ENCODE peak calls at places on chromosomes 4 and X, in nine cellular contexts. A is choroid plexus epithelial cell, U is epithelial cell of proximal tubule, P is WERI-Rb-1, C is AG09309, E is spleen, X is kidney epithelial cell, J is fibroblast of mammary gland, Y is astrocyte of the spinal cord. O is an unnamed sample.

GRCh38 chr4:36363024-36363423 is 81.6 kb downstream of the DTHD1 start:
- DNase-seq in P (no peak), C (no peak), E (no peak), Y (peak), U (no peak), X (no peak), A (peak), J (no peak), O (no peak)

GRCh38 chr4:153318696-153319320 is 25.7 kb upstream of the MND1 start:
- DNase-seq in Y (peak), A (peak), U (no peak), P (peak), C (no peak), X (no peak), J (peak), E (no peak), O (peak)

GRCh38 chr4:186765673-186766546 is 42.3 kb upstream of the FAT1 start:
- DNase-seq in U (no peak), E (no peak), J (no peak), Y (no peak), C (no peak), X (no peak), P (no peak), A (no peak), O (no peak)

GRCh38 chr4:152956650-152957436 is 20.7 kb downstream of the FHDC1 start:
- DNase-seq in J (no peak), U (no peak), C (no peak), P (no peak), Y (peak), E (no peak), A (peak), X (no peak), O (peak)

GRCh38 chrX:32533848-32534247 is 677.5 kb downstream of the DMD start:
- DNase-seq in E (no peak), Y (no peak), C (no peak), X (no peak), P (no peak), A (no peak), J (no peak), U (no peak), O (no peak)

GRCh38 chr4:149279790-149280189 is 535.9 kb downstream of the IQCM start:
- DNase-seq in A (no peak), E (no peak), J (peak), P (no peak), X (no peak), C (no peak), U (no peak), Y (no peak), O (no peak)

GRCh38 chrX:132774312-132774711 is 184.1 kb downstream of the HS6ST2 start:
- DNase-seq in A (peak), P (no peak), C (no peak), X (peak), E (no peak), Y (no peak), J (no peak), U (peak), O (no peak)

GRCh38 chr4:13126976-13127910 is 356.9 kb downstream of the RAB28 start:
- DNase-seq in U (no peak), A (no peak), J (no peak), Y (no peak), P (no peak), E (no peak), C (no peak), X (no peak), O (no peak)

GRCh38 chrX:144732588-144732987 is 514.7 kb upstream of the SPANXN1 start:
- DNase-seq in C (no peak), J (peak), U (no peak), P (no peak), X (no peak), E (no peak), A (no peak), Y (peak), O (no peak)

GRCh38 chr4:101304916-101305315 is 42.4 kb downstream of the PPP3CA start:
- DNase-seq in U (no peak), Y (peak), C (no peak), X (no peak), E (no peak), A (peak), J (no peak), P (no peak), O (peak)

GRCh38 chr4:71081192-71081591 is 87.7 kb downstream of the DCK start:
- DNase-seq in J (no peak), X (no peak), P (no peak), U (no peak), C (no peak), Y (no peak), E (no peak), A (no peak), O (no peak)

GRCh38 chr4:176193898-176194297 is 1.5 kb downstream of the SPATA4 start:
- DNase-seq in P (no peak), C (peak), A (peak), U (no peak), J (peak), E (no peak), Y (peak), X (no peak), O (no peak)

GRCh38 chr4:33649015-33649414 is 2595.3 kb downstream of the ARAP2 start:
- DNase-seq in X (no peak), J (peak), U (no peak), Y (peak), A (peak), C (peak), P (peak), E (no peak), O (peak)

GRCh38 chr4:40840255-40840984 is 90.7 kb downstream of the NSUN7 start:
- DNase-seq in A (no peak), C (no peak), J (no peak), P (no peak), Y (no peak), E (no peak), U (no peak), X (no peak), O (no peak)

GRCh38 chr4:136277741-136278140 is 1254.6 kb downstream of the PCDH18 start:
- DNase-seq in E (no peak), X (no peak), Y (peak), A (no peak), U (no peak), J (no peak), C (no peak), P (no peak), O (no peak)

GRCh38 chr4:156456830-156457229 is 503.2 kb upstream of the CTSO start:
- DNase-seq in Y (no peak), E (no peak), J (no peak), X (no peak), P (no peak), C (no peak), U (no peak), A (no peak), O (no peak)

GRCh38 chr4:41718907-41719306 is 29.6 kb downstream of the PHOX2B start:
- DNase-seq in X (no peak), P (no peak), J (peak), C (no peak), A (peak), U (no peak), Y (peak), E (no peak), O (peak)

DNA sequence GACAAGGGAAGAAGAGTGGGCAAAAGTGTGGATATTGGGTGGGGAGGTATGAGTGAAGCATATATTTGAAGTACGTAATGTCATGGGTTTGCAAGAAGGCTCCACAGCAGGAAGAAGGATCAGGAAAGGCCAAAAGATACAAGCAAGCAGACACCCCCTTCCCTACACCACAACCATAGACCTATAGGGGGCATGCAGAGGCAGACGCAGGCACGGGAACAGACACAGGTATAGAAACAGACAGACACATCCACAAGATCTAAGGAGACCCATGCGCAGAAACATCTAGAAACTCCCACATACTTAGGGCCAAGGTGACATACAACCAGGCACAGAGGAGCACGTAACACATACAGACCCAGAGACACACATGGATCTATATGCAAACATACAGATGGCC is 14.3 kb downstream of the FGD1 start:
- DNase-seq in U (no peak), X (no peak), P (peak), Y (no peak), A (peak), E (no peak), J (peak), C (no peak), O (no peak)
- TF ChIP-seq CTCF in U (no peak), X (peak), P (no peak), Y (peak), A (peak), E (no peak), J (peak), C (no peak), O (no peak)

GRCh38 chrX:69539437-69539836 is 35.3 kb downstream of the NALF2 start:
- DNase-seq in U (no peak), J (no peak), Y (no peak), E (no peak), C (no peak), P (no peak), A (no peak), X (no peak), O (no peak)

GRCh38 chrX:69543572-69543971 is 39.4 kb downstream of the NALF2 start:
- DNase-seq in P (no peak), E (no peak), Y (no peak), X (no peak), J (no peak), U (no peak), C (no peak), A (no peak), O (no peak)

GRCh38 chrX:69535661-69536060 is 31.5 kb downstream of the NALF2 start:
- DNase-seq in E (no peak), C (no peak), A (no peak), J (no peak), X (no peak), Y (no peak), P (no peak), U (no peak), O (no peak)

GRCh38 chrX:69541959-69542358 is 37.8 kb downstream of the NALF2 start:
- DNase-seq in X (no peak), Y (no peak), A (no peak), E (no peak), P (no peak), C (no peak), J (no peak), U (no peak), O (no peak)

GRCh38 chrX:69538321-69538876 is 34.3 kb downstream of the NALF2 start:
- DNase-seq in X (no peak), J (peak), C (no peak), U (no peak), P (peak), E (peak), Y (peak), A (peak), O (peak)
- H3K4me3 ChIP-seq in X (peak), J (peak), C (peak), U (peak), P (peak), E (peak), Y (peak), A (peak), O (peak)

GRCh38 chr4:77045490-77045889 is 30.3 kb downstream of the CCNI start:
- DNase-seq in E (no peak), A (peak), J (peak), P (no peak), X (no peak), Y (peak), C (no peak), U (no peak), O (peak)
- TF ChIP-seq CTCF in E (no peak), A (peak), J (peak), P (no peak), X (peak), Y (peak), C (peak), U (peak), O (peak)

GRCh38 chrX:72002886-72003285 is 92.2 kb downstream of the NHSL2 start:
- DNase-seq in P (no peak), X (no peak), U (no peak), C (no peak), A (no peak), J (peak), Y (peak), E (no peak), O (peak)

GRCh38 chrX:72006461-72006860 is 95.8 kb downstream of the NHSL2 start:
- DNase-seq in Y (no peak), X (no peak), E (no peak), P (no peak), U (no peak), J (no peak), C (no peak), A (no peak), O (no peak)

GRCh38 chrX:72001906-72002305 is 91.3 kb downstream of the NHSL2 start:
- DNase-seq in E (no peak), P (no peak), Y (no peak), A (no peak), J (no peak), C (no peak), U (no peak), X (no peak), O (no peak)

GRCh38 chrX:72005046-72005445 is 94.4 kb downstream of the NHSL2 start:
- DNase-seq in P (no peak), X (no peak), A (no peak), J (peak), E (no peak), C (no peak), Y (no peak), U (no peak), O (no peak)

GRCh38 chrX:72003811-72004750 is 93.4 kb downstream of the NHSL2 start:
- DNase-seq in C (peak), Y (peak), P (peak), X (no peak), A (peak), E (no peak), J (peak), U (no peak), O (peak)
- H3K4me3 ChIP-seq in C (no peak), Y (no peak), P (no peak), X (no peak), A (no peak), E (no peak), J (no peak), U (no peak), O (no peak)

DNA sequence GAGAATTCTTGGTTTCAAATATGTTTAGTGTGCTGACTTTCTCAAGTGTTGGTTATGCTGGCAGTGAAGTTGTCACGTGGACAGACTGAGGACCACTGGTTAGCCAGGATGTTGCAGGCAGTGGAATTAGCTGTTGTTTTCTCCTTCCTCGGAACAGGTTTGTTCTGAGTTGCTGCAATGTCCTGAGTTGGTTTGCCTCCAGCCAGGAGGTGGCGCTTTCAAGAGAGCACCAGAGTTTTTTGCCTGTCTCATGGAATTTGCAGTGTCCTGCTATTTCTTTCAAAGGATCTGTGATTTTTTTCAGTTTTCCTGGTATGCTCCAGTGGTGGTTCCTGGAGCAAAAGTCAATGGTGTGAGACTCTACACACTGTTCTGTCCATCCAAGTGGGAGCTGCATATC is 158.1 kb upstream of the CXorf66 start:
- DNase-seq in E (no peak), P (no peak), J (no peak), C (no peak), U (no peak), X (no peak), Y (peak), A (peak), O (peak)
- TF ChIP-seq CTCF in E (no peak), P (peak), J (no peak), C (no peak), U (peak), X (peak), Y (peak), A (peak), O (peak)

DNA sequence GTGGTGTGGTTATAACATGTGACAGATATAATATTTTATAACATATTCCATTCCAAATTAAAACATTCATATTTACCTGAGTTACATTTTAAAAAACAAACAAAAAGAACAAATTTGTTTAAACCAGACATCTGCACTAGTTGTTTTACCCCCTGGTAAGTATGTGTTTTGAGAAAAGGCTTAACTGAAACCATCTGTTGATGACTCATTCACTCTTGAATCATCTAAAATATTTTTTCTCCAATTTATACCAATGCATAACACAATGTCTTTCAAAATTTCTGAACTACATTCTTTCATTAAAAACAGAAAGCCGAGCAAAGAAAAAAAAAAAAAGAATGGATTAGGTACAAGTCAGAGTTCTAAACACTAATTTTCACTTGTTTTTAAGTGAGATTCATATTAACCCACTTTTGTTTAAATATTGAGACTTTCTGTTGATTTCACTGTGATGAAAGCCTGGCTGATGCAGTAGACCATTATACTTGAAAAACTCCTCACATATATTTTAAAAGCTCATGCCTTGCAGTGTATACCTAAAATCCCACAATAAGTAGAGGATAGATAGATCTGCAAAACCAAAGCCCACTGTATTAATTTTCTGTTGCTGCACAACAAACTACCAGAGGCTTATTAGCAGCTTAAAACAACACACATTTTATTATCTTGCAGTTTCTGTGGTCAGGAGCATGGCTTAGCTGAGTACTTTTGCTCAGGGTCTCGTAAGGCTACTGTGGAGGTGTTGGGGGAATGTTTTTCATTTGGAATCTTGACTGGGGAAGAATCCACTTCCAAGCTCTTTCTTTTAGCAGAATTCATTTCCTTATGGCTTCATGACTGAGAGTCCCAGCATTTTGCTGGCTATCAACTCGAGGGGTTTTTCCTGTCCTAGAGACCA is 221.5 kb downstream of the PCDH18 start:
- DNase-seq in U (no peak), P (no peak), C (peak), Y (peak), A (peak), E (no peak), J (peak), X (peak), O (peak)
- H3K4me3 ChIP-seq in U (no peak), P (no peak), C (no peak), Y (no peak), A (no peak), E (no peak), J (no peak), X (no peak), O (no peak)

GRCh38 chr4:122733805-122734155 is 1.3 kb downstream of the BBS12 start:
- DNase-seq in P (no peak), A (no peak), J (no peak), U (peak), C (no peak), E (no peak), Y (no peak), X (no peak), O (no peak)

GRCh38 chr4:122728781-122729330 is 3.6 kb upstream of the BBS12 start:
- DNase-seq in A (peak), P (no peak), J (peak), C (no peak), Y (no peak), X (no peak), E (no peak), U (no peak), O (no peak)

GRCh38 chr4:122731676-122732075 is 828 bp upstream of the BBS12 start:
- DNase-seq in Y (no peak), P (no peak), X (no peak), U (no peak), E (no peak), C (no peak), A (no peak), J (no peak), O (no peak)

DNA sequence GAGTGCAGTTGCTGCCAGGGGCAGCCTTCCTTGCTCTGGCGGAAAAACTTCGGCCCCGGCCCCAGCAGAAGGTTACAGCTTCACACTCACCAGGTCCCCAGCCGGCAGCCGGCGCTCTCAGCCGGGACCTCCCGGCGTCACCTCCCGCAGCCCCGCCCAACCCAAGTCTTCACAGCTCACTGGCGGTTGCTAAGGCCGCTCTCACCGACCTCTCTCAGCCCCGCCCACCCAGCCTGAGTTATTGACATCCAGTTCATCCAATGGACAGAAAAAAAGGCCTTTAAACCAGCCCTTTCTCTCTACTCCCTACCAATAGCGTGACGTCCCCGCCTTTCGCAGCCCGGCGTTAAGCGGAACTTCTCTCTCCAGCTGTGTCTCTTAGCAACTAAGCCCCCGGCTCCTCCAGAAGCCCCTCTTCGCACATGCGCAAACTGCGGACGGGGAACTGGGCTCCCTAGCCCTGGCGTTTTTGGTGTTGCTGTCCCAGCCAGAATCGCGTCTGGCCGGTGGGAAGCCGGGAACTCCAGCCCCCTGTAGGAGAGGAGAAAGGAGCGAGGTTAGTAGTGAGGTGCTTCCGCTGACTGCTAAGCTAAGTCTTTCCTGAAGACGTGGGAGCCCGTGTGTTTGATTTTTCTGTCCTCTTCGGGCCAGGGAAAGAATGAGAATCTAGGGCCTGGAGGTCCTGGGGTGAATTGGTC is at the start of gene BBS12:
- DNase-seq in Y (peak), X (peak), A (peak), P (peak), C (peak), J (peak), E (peak), U (peak), O (peak)
- TF ChIP-seq CTCF in Y (peak), X (peak), A (peak), P (peak), C (peak), J (peak), E (no peak), U (peak), O (peak)

DNA sequence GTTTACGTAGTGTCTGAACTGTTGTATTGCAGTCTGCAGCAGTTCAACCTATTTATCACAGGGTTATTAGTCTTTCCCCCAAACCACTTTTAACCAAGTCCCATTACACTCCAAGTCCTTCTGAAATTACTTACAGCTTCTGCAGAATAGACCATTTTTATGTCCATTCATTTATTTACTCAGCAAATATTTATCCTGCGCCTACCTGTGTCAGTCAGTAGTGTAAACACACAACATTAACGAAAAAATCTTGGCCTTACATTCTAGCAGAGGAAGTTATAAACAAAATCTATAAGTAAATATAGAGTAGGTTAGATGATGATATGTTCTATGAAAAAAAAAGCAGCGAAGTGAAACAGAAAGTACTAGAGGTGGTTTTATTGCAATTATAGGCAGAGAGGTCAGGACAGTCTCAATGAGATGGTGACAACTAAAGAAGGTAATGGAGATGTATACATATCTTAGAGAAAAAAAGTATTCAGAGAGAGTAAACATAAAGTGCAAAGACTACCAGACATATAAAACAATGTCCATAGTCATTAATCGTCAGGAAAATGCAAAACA is 534.7 kb downstream of the KCNIP4 start:
- DNase-seq in A (no peak), C (no peak), X (no peak), U (no peak), Y (no peak), J (no peak), E (no peak), P (no peak), O (no peak)
- H3K4me3 ChIP-seq in A (no peak), C (no peak), X (no peak), U (no peak), Y (no peak), J (no peak), E (no peak), P (no peak), O (no peak)

GRCh38 chr4:119626943-119627266 is 1.7 kb downstream of the PDE5A start:
- DNase-seq in E (no peak), U (no peak), C (no peak), X (no peak), Y (no peak), A (no peak), P (no peak), J (no peak), O (no peak)
- TF ChIP-seq CTCF in E (no peak), U (no peak), C (no peak), X (peak), Y (no peak), A (no peak), P (no peak), J (no peak), O (no peak)